ENCODE peak calls at places on chromosomes 13 and 19, in nine cellular contexts. M, Y, F, X, S, R, O, B and N are unnamed samples.

GRCh38 chr19:29040951-29041350 is 172.0 kb downstream of the UQCRFS1 start:
- DNase-seq in F (no peak), X (no peak), O (no peak), S (no peak), B (no peak), M (no peak), R (no peak), Y (no peak), N (no peak)

GRCh38 chr13:96218475-96218874 is 128.6 kb downstream of the HS6ST3 start:
- DNase-seq in R (no peak), X (no peak), Y (no peak), S (no peak), F (no peak), M (no peak), B (no peak), O (no peak), N (no peak)

GRCh38 chr13:25733061-25733491 is 318.7 kb downstream of the SHISA2 start:
- DNase-seq in B (no peak), Y (no peak), O (peak), M (no peak), X (no peak), R (no peak), S (no peak), F (no peak), N (no peak)

GRCh38 chr19:41871573-41872383 is 5.3 kb upstream of the CD79A start:
- DNase-seq in B (no peak), M (no peak), X (peak), Y (no peak), S (no peak), R (no peak), O (no peak), F (peak), N (no peak)

GRCh38 chr13:48278806-48279205 is 24.7 kb upstream of the RB1 start:
- DNase-seq in X (no peak), F (no peak), S (no peak), O (no peak), M (no peak), B (no peak), R (peak), Y (no peak), N (no peak)

GRCh38 chr13:76937416-76937815 is 10.9 kb upstream of the ACOD1 start:
- DNase-seq in O (no peak), F (no peak), B (no peak), Y (no peak), X (no peak), M (no peak), R (peak), S (no peak), N (no peak)

GRCh38 chr13:81051873-81052272 is 710.9 kb upstream of the SPRY2 start:
- DNase-seq in R (peak), F (no peak), B (no peak), X (no peak), Y (no peak), O (no peak), S (no peak), M (no peak), N (no peak)

GRCh38 chr19:16801599-16801998 is 27.6 kb upstream of the SIN3B start:
- DNase-seq in R (no peak), O (no peak), B (no peak), S (no peak), M (no peak), Y (no peak), F (no peak), X (no peak), N (no peak)

GRCh38 chr13:33730147-33730546 is 87.8 kb upstream of the RFC3 start:
- DNase-seq in B (no peak), M (no peak), X (no peak), R (no peak), S (no peak), O (no peak), F (no peak), Y (no peak), N (no peak)

GRCh38 chr19:44677019-44677809 is 5.9 kb downstream of the CEACAM19 start:
- DNase-seq in S (peak), B (no peak), O (no peak), F (no peak), X (no peak), R (peak), M (no peak), Y (no peak), N (no peak)

GRCh38 chr13:55792544-55793178 is 1348.1 kb upstream of the PRR20A start:
- DNase-seq in X (no peak), B (no peak), F (no peak), Y (no peak), M (no peak), O (no peak), S (no peak), R (no peak), N (no peak)

GRCh38 chr13:57918913-57919312 is 287.4 kb downstream of the PCDH17 start:
- DNase-seq in Y (no peak), S (no peak), F (no peak), R (no peak), B (no peak), M (no peak), X (no peak), O (no peak), N (no peak)

GRCh38 chr19:9996541-9996940 is 13.8 kb downstream of the COL5A3 start:
- DNase-seq in X (no peak), R (no peak), B (no peak), S (no peak), Y (no peak), F (no peak), O (no peak), M (no peak), N (no peak)

GRCh38 chr19:10238172-10238783 is 7.1 kb upstream of the S1PR2 start:
- DNase-seq in F (peak), R (no peak), B (peak), O (peak), M (peak), S (no peak), X (no peak), Y (no peak), N (no peak)

GRCh38 chr19:3479819-3480215 is 508 bp downstream of the SMIM24 start:
- DNase-seq in F (no peak), Y (no peak), X (no peak), O (no peak), M (no peak), B (peak), S (no peak), R (no peak), N (no peak)

GRCh38 chr19:49888478-49888901 is 8.2 kb downstream of the IL4I1 start:
- DNase-seq in X (no peak), F (no peak), B (no peak), S (no peak), M (peak), Y (no peak), O (no peak), R (no peak), N (no peak)

GRCh38 chr13:111945086-111945485 is 121.9 kb upstream of the SOX1 start:
- DNase-seq in R (no peak), X (no peak), B (peak), O (no peak), S (no peak), M (no peak), Y (no peak), F (no peak), N (peak)

GRCh38 chr13:19817106-19817505 is 34.4 kb upstream of the PSPC1 start:
- DNase-seq in O (no peak), R (no peak), Y (no peak), X (no peak), B (no peak), S (no peak), F (no peak), M (no peak), N (no peak)

GRCh38 chr19:37953576-37954303 is 46.7 kb downstream of the SIPA1L3 start:
- DNase-seq in B (no peak), S (peak), X (no peak), Y (no peak), R (no peak), F (no peak), M (no peak), O (no peak), N (no peak)

GRCh38 chr13:39362652-39363390 is 240.2 kb downstream of the LHFPL6 start:
- DNase-seq in X (no peak), Y (no peak), B (no peak), F (no peak), O (no peak), R (no peak), M (no peak), S (no peak), N (no peak)

GRCh38 chr13:48578516-48579166 is 45.8 kb upstream of the RCBTB2 start:
- DNase-seq in F (no peak), M (no peak), R (no peak), O (peak), B (no peak), X (no peak), S (no peak), Y (no peak), N (no peak)

GRCh38 chr19:10690351-10690781 is 10.9 kb upstream of the QTRT1 start:
- DNase-seq in B (peak), F (no peak), Y (no peak), X (no peak), M (no peak), S (no peak), R (no peak), O (no peak), N (no peak)

GRCh38 chr19:49689133-49690072 is at the start of gene ADM5:
- DNase-seq in Y (peak), M (peak), O (no peak), F (peak), S (no peak), X (no peak), R (peak), B (peak), N (no peak)

GRCh38 chr19:49117677-49118564 is 1.0 kb downstream of the C19orf73 start:
- DNase-seq in Y (no peak), O (no peak), S (no peak), R (no peak), B (no peak), F (no peak), M (peak), X (no peak), N (no peak)

GRCh38 chr19:29478578-29479565 is 46.9 kb upstream of the VSTM2B start:
- DNase-seq in X (no peak), O (peak), B (no peak), S (no peak), Y (no peak), M (peak), F (no peak), R (no peak), N (peak)

DNA sequence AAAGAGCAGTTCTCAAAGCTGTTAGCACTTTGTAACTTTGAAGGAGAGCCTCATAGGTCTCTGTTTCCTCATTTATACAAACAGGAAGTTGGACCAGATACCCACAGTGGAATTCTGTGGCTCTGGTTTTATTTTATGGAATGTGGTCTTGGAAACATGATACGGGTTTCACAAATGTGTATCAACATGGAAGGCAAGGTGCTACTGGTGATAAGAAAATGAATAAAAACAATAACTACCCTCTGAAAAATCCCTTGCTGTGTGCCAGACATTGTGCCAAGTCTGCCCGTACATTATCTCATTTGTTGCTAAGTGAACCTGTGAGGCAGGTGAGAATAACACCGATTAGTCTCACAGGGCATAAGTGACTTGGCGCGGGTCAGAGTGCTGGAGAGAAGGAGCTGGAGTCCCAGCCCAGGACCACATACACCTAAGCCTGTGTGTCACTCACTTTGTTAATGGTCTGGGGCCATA is 45.0 kb upstream of the RNF113B start:
- DNase-seq in S (no peak), X (no peak), O (no peak), F (peak), Y (no peak), M (no peak), R (peak), B (peak), N (no peak)
- TF ChIP-seq POLR2AphosphoS5 in S (no peak), X (no peak), O (no peak), F (no peak), Y (no peak), M (no peak), R (no peak), B (peak), N (no peak)

GRCh38 chr19:6862673-6863078 is 24.7 kb upstream of the ADGRE1 start:
- DNase-seq in O (peak), F (peak), Y (peak), S (peak), R (peak), X (peak), B (peak), M (peak), N (no peak)
- TF ChIP-seq POLR2AphosphoS5 in O (no peak), F (no peak), Y (no peak), S (no peak), R (no peak), X (no peak), B (no peak), M (no peak), N (no peak)

DNA sequence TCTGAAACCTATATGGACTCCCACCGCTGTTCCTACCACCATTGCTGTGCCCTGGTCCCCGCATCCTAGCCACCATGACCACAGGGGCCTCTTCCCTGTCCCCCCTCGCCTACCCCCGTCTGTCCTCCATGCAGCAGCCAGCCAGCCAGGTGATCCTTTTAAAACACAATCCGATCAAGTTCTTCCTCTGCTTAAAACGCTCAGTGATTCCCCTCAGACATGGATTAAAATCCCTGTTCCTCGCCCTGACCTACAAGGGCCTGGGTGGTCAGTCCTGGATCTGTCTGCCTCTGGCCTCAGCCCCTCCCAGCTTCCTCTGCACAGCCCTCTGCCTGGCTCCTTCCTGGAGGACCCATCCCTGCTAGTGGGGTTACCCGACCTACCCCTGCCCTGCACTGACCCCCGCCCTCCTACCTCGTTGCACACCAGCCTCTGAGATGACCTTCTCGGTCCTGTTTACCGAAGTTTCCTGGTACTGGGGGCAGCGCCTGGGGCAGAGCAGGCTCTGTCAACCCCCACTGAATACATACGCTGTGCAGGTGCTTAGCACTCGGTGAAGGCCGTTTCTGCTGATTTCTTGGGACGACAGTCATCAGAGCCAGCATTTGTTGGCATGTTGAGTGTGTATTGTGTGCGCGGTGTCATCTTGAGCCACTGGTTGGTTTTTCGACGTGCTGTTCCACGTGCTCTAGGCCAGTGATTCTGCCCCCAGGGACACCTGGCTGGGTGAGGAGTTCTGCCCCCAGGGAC is 14.7 kb upstream of the LENG8 start:
- DNase-seq in S (no peak), B (no peak), R (no peak), O (no peak), X (no peak), Y (no peak), M (no peak), F (no peak), N (no peak)
- TF ChIP-seq POLR2AphosphoS5 in S (no peak), B (no peak), R (no peak), O (no peak), X (no peak), Y (no peak), M (no peak), F (no peak), N (no peak)

GRCh38 chr19:34044011-34044410 is 128.3 kb upstream of the LSM14A start:
- DNase-seq in F (no peak), X (no peak), O (no peak), S (no peak), R (no peak), B (no peak), M (no peak), Y (no peak), N (no peak)
- TF ChIP-seq POLR2AphosphoS5 in F (no peak), X (no peak), O (no peak), S (no peak), R (no peak), B (no peak), M (no peak), Y (no peak), N (no peak)

DNA sequence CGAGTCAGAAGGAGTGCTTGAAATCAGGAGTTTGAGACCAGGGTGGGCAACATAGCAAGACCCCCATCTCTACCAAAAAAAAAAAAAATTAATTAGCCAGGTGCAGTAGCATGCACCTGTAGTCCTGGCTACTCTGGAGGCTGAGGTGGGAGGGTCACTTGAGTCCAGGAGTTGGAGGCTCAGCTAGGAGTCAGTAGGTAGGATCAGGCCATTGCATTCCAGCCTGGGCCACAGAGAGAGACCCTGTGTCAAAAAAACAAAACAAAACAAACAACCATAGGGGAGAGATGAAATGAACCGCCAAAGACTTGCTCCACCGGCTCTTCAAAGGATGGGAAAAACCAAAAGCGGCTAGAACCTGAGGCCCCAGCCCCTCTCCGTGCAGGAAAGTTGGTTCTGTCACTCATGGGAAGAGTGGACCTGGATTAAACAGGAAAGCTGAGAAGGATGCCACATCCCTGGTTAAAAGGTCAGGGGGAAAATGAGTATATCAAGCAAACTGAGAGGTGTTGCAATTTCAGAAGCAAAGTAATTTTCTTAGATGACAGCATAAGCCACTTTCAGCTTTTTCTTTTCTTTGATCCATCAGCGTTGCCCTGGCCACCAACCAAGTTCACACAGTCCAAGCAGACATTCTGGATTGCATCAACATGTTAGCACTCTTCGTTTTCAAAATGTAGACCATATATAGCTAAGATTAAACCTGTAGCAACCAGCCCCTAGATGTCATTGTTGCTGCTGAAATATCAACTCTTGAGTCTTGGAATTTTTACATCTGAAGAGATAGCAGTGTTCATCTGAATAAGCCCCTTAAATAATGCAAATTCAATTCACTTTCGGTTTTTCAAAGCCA is 8.9 kb upstream of the ZNF507 start:
- DNase-seq in Y (no peak), R (no peak), X (no peak), F (no peak), M (no peak), B (no peak), O (no peak), S (no peak), N (no peak)
- TF ChIP-seq POLR2AphosphoS5 in Y (no peak), R (no peak), X (no peak), F (peak), M (no peak), B (no peak), O (peak), S (no peak), N (no peak)

GRCh38 chr19:4654437-4655361 is 15.4 kb downstream of the TNFAIP8L1 start:
- DNase-seq in Y (no peak), B (no peak), O (no peak), X (no peak), R (no peak), M (no peak), S (no peak), F (no peak), N (no peak)

GRCh38 chr19:4653793-4654436 is 14.6 kb downstream of the TNFAIP8L1 start:
- DNase-seq in Y (no peak), M (peak), F (no peak), R (no peak), O (no peak), X (no peak), S (no peak), B (no peak), N (no peak)

GRCh38 chr19:4657262-4657661 is 12.9 kb downstream of the MYDGF start:
- DNase-seq in O (no peak), F (no peak), X (no peak), Y (no peak), B (no peak), R (no peak), S (no peak), M (peak), N (no peak)

GRCh38 chr19:4657835-4658234 is 12.3 kb downstream of the MYDGF start:
- DNase-seq in B (no peak), R (no peak), O (no peak), M (no peak), S (no peak), Y (no peak), F (no peak), X (no peak), N (no peak)

DNA sequence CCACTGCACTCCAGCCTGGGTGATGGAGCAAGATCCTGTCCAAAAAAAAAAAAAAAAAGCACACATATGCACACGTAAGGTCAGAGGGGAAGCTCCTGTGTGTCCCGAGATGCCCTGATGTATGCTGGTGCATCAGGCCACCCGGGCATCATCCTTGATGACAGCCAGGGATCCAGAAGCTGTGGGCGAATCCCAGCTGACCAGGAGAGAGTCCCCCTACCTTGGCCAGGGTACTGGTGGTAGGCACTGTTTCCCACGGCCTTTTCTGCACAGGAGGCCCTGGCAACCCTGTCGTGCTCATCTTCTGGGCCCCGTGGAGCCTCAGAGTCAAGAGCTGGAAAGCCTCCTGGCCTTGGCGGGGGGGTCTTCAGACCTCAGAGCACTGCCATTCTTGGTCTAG is 14.0 kb downstream of the MYDGF start:
- DNase-seq in F (no peak), S (no peak), X (no peak), O (no peak), Y (no peak), R (no peak), B (no peak), M (no peak), N (no peak)
- TF ChIP-seq POLR2AphosphoS5 in F (no peak), S (no peak), X (peak), O (peak), Y (no peak), R (peak), B (no peak), M (no peak), N (no peak)

GRCh38 chr13:101655435-101655834 is 203.0 kb downstream of the ITGBL1 start:
- DNase-seq in Y (no peak), X (peak), M (no peak), O (no peak), R (no peak), S (no peak), F (no peak), B (no peak), N (no peak)
- TF ChIP-seq POLR2AphosphoS5 in Y (no peak), X (no peak), M (no peak), O (no peak), R (no peak), S (no peak), F (no peak), B (no peak), N (no peak)

GRCh38 chr13:41976491-41976890 is 15.6 kb upstream of the VWA8 start:
- DNase-seq in B (no peak), F (no peak), R (no peak), O (no peak), X (no peak), S (no peak), M (no peak), Y (no peak), N (no peak)
- TF ChIP-seq POLR2AphosphoS5 in B (no peak), F (no peak), R (no peak), O (no peak), X (no peak), S (no peak), M (no peak), Y (no peak), N (no peak)

GRCh38 chr19:12792048-12792852 is 964 bp downstream of the JUNB start:
- DNase-seq in O (no peak), R (peak), B (peak), X (no peak), S (no peak), M (peak), Y (peak), F (peak), N (no peak)
- TF ChIP-seq POLR2AphosphoS5 in O (no peak), R (no peak), B (peak), X (peak), S (no peak), M (peak), Y (peak), F (peak), N (no peak)